ENCODE peak calls at places on chromosomes 13 and 19, in ten cellular contexts. F, U, Q, S, N, W, L, I, E and R are unnamed samples. For H3K9me3, the result is how much of the 10 kb centered on the place peaks cover.

GRCh38 chr13:36918246-36919060 is 1.6 kb downstream of the SMAD9 start:
- DNase-seq in S (no peak), N (no peak), U (peak), I (no peak), L (peak), E (peak), W (peak), Q (no peak), F (peak), R (no peak)

GRCh38 chr19:50050406-50051223 is 24.8 kb downstream of the ZNF473 start:
- DNase-seq in W (peak), L (peak), N (peak), Q (peak), E (peak), I (peak), F (peak), U (peak), S (peak), R (no peak)

GRCh38 chr13:39942901-39943273 is 287.4 kb downstream of the COG6 start:
- DNase-seq in F (peak), W (peak), L (peak), S (peak), E (peak), Q (peak), N (peak), I (peak), U (peak), R (peak)

GRCh38 chr13:85031771-85032170 is 767.4 kb downstream of the SLITRK6 start:
- DNase-seq in L (no peak), U (no peak), Q (no peak), S (no peak), F (no peak), N (no peak), I (no peak), W (no peak), E (no peak), R (no peak)

GRCh38 chr19:46065486-46065885 is 24.7 kb upstream of the IGFL4 start:
- DNase-seq in U (no peak), W (no peak), N (no peak), Q (no peak), E (peak), F (no peak), L (peak), I (no peak), S (no peak), R (no peak)

GRCh38 chr13:29359181-29359580 is 236.3 kb downstream of the SLC7A1 start:
- DNase-seq in F (no peak), L (no peak), N (no peak), Q (no peak), I (no peak), E (no peak), U (no peak), W (no peak), S (no peak), R (no peak)

GRCh38 chr13:45511310-45512147 is 46.8 kb downstream of the COG3 start:
- DNase-seq in Q (peak), W (peak), L (peak), I (peak), S (peak), F (peak), U (peak), E (peak), N (peak), R (peak)

GRCh38 chr13:25286308-25286968 is 850 bp downstream of the MTMR6 start:
- DNase-seq in S (peak), E (peak), Q (peak), L (peak), I (peak), N (peak), W (peak), F (peak), U (peak), R (no peak)

GRCh38 chr13:113224486-113224885 is 15.1 kb downstream of the CUL4A start:
- DNase-seq in I (peak), N (peak), Q (no peak), W (no peak), E (no peak), S (peak), L (no peak), F (no peak), U (peak), R (no peak)

GRCh38 chr13:71979616-71980015 is 112.6 kb upstream of the DACH1 start:
- DNase-seq in W (no peak), S (no peak), I (no peak), F (peak), Q (no peak), N (no peak), U (peak), E (no peak), L (peak), R (peak)

GRCh38 chr19:19202707-19203011 is 555 bp downstream of the NR2C2AP start:
- DNase-seq in F (peak), I (no peak), E (peak), N (no peak), W (no peak), Q (no peak), U (no peak), L (no peak), S (no peak), R (no peak)

GRCh38 chr19:33686687-33687541 is 65.2 kb downstream of the CHST8 start:
- DNase-seq in N (no peak), E (no peak), U (no peak), L (no peak), S (no peak), W (no peak), I (no peak), F (no peak), Q (no peak), R (no peak)

GRCh38 chr13:76397413-76397812 is 488.8 kb downstream of the KCTD12 start:
- DNase-seq in W (no peak), E (no peak), L (no peak), S (no peak), F (no peak), U (no peak), Q (no peak), I (no peak), N (no peak), R (no peak)

GRCh38 chr19:46210634-46211033 is 18.9 kb upstream of the IGFL1 start:
- DNase-seq in N (no peak), U (no peak), F (no peak), L (no peak), I (no peak), S (no peak), Q (no peak), W (no peak), E (no peak), R (no peak)

GRCh38 chr13:93398167-93398566 is 171.6 kb downstream of the GPC6 start:
- DNase-seq in F (no peak), N (no peak), E (peak), L (peak), W (peak), U (no peak), S (no peak), Q (no peak), I (no peak), R (no peak)

GRCh38 chr13:47621931-47622330 is 379.1 kb downstream of the SUCLA2 start:
- DNase-seq in L (peak), E (peak), N (no peak), F (no peak), I (no peak), Q (no peak), S (no peak), W (peak), U (no peak), R (no peak)

GRCh38 chr13:111116830-111117229 is 1.7 kb downstream of the ARHGEF7 start:
- DNase-seq in S (no peak), U (no peak), W (peak), I (no peak), N (no peak), F (no peak), L (peak), Q (no peak), E (peak), R (no peak)

GRCh38 chr13:40484101-40484800 is 182.2 kb downstream of the FOXO1 start:
- DNase-seq in N (no peak), E (peak), L (no peak), Q (no peak), W (no peak), U (no peak), F (no peak), S (no peak), I (no peak), R (no peak)

GRCh38 chr19:33828266-33829075 is 31.8 kb downstream of the KCTD15 start:
- DNase-seq in E (no peak), F (no peak), W (no peak), L (no peak), S (no peak), U (no peak), Q (no peak), I (no peak), N (no peak), R (no peak)

GRCh38 chr13:99974939-99975561 is 3.5 kb upstream of the ZIC5 start:
- DNase-seq in F (peak), E (no peak), I (no peak), N (no peak), U (peak), Q (no peak), S (no peak), W (no peak), L (no peak), R (no peak)

GRCh38 chr13:51243832-51244231 is 21.6 kb downstream of the FAM124A start:
- DNase-seq in E (no peak), Q (no peak), F (peak), I (no peak), U (no peak), W (no peak), N (no peak), L (no peak), S (no peak), R (peak)

GRCh38 chr13:23842406-23842805 is 46.8 kb downstream of the MIPEP start:
- DNase-seq in I (no peak), N (no peak), E (no peak), Q (no peak), U (peak), S (no peak), L (no peak), W (no peak), F (peak), R (no peak)

GRCh38 chr13:45297456-45298205 is 43.4 kb downstream of the TPT1 start:
- DNase-seq in S (no peak), U (no peak), F (no peak), N (no peak), E (no peak), Q (no peak), I (no peak), L (no peak), W (no peak), R (no peak)

GRCh38 chr13:39952244-39953233 is 297.1 kb downstream of the COG6 start:
- DNase-seq in W (peak), S (peak), E (peak), L (peak), I (no peak), Q (peak), N (peak), F (no peak), U (no peak), R (no peak)

GRCh38 chr19:17303940-17304267 is 679 bp upstream of the ABHD8 start:
- DNase-seq in U (no peak), S (no peak), E (peak), Q (no peak), I (no peak), W (no peak), F (no peak), L (no peak), N (no peak), R (no peak)

GRCh38 chr13:114079601-114080536 is 52.6 kb downstream of the RASA3 start:
- DNase-seq in S (peak), W (no peak), N (no peak), E (no peak), I (no peak), F (no peak), U (no peak), L (no peak), Q (no peak), R (no peak)

GRCh38 chr19:11480927-11481776 is at the start of gene ELAVL3:
- DNase-seq in W (no peak), L (no peak), F (peak), Q (no peak), S (no peak), E (no peak), N (no peak), U (no peak), I (no peak), R (no peak)

GRCh38 chr13:106173346-106173745 is 362.1 kb downstream of the EFNB2 start:
- DNase-seq in S (no peak), E (no peak), L (no peak), I (no peak), Q (no peak), N (no peak), F (no peak), U (no peak), W (no peak), R (no peak)

GRCh38 chr19:17351815-17352435 is 14.6 kb downstream of the GTPBP3 start:
- DNase-seq in I (no peak), U (no peak), E (no peak), W (no peak), S (no peak), N (no peak), Q (no peak), L (no peak), F (no peak), R (no peak)

GRCh38 chr19:2768365-2769132 is 14.5 kb downstream of the SGTA start:
- DNase-seq in F (no peak), Q (no peak), L (no peak), S (no peak), W (no peak), E (no peak), I (no peak), U (no peak), N (no peak), R (no peak)

GRCh38 chr19:44741841-44742352 is 6.6 kb upstream of the BCL3 start:
- DNase-seq in F (peak), Q (no peak), N (peak), U (no peak), W (peak), E (peak), L (peak), S (peak), I (peak), R (no peak)

GRCh38 chr13:45674908-45675307 is 27.2 kb upstream of the CBY2 start:
- DNase-seq in U (peak), Q (no peak), N (no peak), E (peak), W (peak), I (no peak), F (peak), S (no peak), L (peak), R (no peak)

GRCh38 chr13:36820222-36820621 is 1.2 kb downstream of the RFXAP start:
- DNase-seq in S (no peak), E (peak), I (no peak), F (no peak), Q (no peak), N (no peak), U (no peak), W (no peak), L (no peak), R (no peak)

GRCh38 chr13:91135949-91136348 is 211.5 kb upstream of the MIR17HG start:
- DNase-seq in S (no peak), N (no peak), I (no peak), L (no peak), Q (no peak), E (no peak), F (peak), U (no peak), W (no peak), R (no peak)

GRCh38 chr19:47157455-47158321 is 27.1 kb downstream of the SAE1 start:
- DNase-seq in I (peak), S (peak), F (peak), W (peak), L (peak), U (peak), E (peak), N (peak), Q (peak), R (peak)

GRCh38 chr13:62209539-62209938 is 793.9 kb upstream of the PCDH20 start:
- DNase-seq in U (no peak), L (peak), N (no peak), S (no peak), W (no peak), F (no peak), E (no peak), I (no peak), Q (no peak), R (no peak)
- H3K27ac ChIP-seq in U (no peak), L (no peak), N (no peak), S (no peak), W (no peak), F (no peak), E (no peak), I (no peak), Q (no peak), R (no peak)

DNA sequence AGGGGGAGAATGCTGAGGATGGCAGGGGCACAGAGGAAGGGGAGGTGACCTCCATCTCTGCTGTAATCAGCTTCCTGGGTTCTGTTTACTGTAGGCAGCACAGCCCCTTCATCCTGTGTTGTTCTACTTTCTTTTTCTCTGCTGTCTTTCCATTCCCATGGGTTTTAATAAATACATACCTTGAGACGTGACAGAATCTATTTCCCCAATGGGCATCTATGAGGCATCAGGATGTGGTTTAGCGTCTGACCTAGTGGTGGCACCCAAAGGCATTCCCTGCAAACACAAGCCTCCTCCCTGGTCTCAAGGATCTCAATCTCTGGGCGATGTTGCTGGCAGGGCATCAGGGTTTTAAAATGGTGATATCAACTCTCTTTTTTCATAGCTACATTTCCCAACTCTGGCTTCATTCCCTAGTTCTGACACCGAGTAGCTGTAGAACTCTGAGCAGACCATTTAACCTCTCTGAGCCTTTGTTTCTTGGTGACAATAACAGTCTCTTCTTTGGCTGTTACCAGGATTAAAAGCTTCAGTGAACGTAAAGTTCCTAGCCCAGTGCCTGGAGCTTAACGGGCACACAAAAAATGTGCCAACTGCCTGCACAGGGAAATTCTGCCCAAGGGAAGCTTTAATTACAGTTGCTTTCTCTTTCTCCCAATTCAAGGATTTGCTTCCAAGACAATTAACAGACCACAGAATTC is 60.9 kb downstream of the ALOX5AP start:
- DNase-seq in E (peak), N (no peak), W (peak), I (peak), F (no peak), S (peak), Q (no peak), U (no peak), L (peak), R (no peak)
- H3K4me3 ChIP-seq in E (peak), N (peak), W (no peak), I (no peak), F (no peak), S (no peak), Q (no peak), U (no peak), L (peak), R (no peak)

DNA sequence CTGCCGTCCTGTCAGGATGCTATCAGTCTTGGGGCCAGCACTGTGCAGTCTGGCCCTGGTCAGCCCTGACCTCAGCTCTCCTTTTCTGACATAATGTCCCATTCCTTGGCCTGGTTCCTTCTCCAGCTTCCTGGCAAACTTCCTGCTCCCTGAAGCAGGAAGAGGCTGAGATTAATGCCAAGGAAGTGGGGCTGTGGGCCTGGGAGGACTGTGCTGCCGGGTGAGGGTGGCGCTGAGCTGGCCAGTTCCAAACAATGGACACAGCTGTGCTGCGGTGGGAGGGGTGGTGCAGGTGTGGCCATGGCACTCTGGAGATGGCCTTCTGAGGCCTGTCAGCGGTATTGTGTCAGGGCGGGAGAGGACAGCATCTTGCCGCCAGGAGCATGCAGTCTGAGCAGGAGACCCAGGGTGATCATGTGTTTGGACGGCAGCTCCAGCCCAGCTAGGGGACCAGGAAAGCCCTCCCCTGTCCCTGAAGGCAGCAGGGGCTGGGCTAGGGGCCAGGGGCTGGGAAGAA is 30.9 kb downstream of the TUBA3C start:
- DNase-seq in F (no peak), E (no peak), L (no peak), I (no peak), Q (no peak), W (no peak), N (peak), U (no peak), S (no peak), R (no peak)
- H3K9me3 ChIP-seq in F (under half), E (under half), L (under half), I (under half), Q (under half), W (half or more), N (under half), U (under half), S (under half), R (under half)

GRCh38 chr19:13016245-13016627 is 21.0 kb downstream of the NFIX start:
- DNase-seq in S (no peak), E (no peak), U (no peak), L (no peak), N (no peak), W (no peak), I (no peak), F (no peak), Q (no peak), R (no peak)

GRCh38 chr19:13017306-13018036 is 22.2 kb downstream of the NFIX start:
- DNase-seq in I (no peak), U (no peak), S (no peak), F (no peak), L (peak), N (no peak), E (peak), Q (no peak), W (no peak), R (no peak)

GRCh38 chr19:13015361-13016231 is 20.3 kb downstream of the NFIX start:
- DNase-seq in N (no peak), W (peak), F (peak), L (peak), U (no peak), S (no peak), Q (no peak), E (peak), I (no peak), R (no peak)

GRCh38 chr19:13018037-13018914 is 23.0 kb downstream of the NFIX start:
- DNase-seq in L (peak), I (peak), E (peak), W (peak), F (peak), N (peak), U (no peak), S (peak), Q (no peak), R (no peak)

GRCh38 chr19:13016628-13017305 is 21.5 kb downstream of the NFIX start:
- DNase-seq in F (peak), E (peak), S (no peak), U (no peak), I (no peak), N (no peak), W (no peak), Q (no peak), L (no peak), R (no peak)
- H3K27ac ChIP-seq in F (no peak), E (peak), S (no peak), U (no peak), I (peak), N (peak), W (peak), Q (no peak), L (peak), R (no peak)

GRCh38 chr19:9295411-9295849 is 14.2 kb downstream of the ZNF699 start:
- DNase-seq in E (no peak), Q (no peak), U (no peak), L (no peak), I (no peak), F (no peak), N (no peak), S (no peak), W (no peak), R (no peak)
- H3K4me3 ChIP-seq in E (no peak), Q (peak), U (no peak), L (no peak), I (no peak), F (no peak), N (no peak), S (no peak), W (no peak), R (no peak)

GRCh38 chr19:27716922-27717321 is 1496.0 kb downstream of the UQCRFS1 start:
- DNase-seq in W (no peak), L (no peak), N (no peak), E (no peak), I (no peak), U (no peak), S (no peak), F (no peak), Q (no peak), R (no peak)
- H3K9me3 ChIP-seq in W (under half), L (under half), N (under half), E (under half), I (under half), U (under half), S (under half), F (under half), Q (under half), R (under half)